ENCODE peak calls at places on chromosomes 7 and 10, in seven cellular contexts. C is A549; W is naive thymus-derived CD4-positive, alpha-beta T cell; K is CD4-positive, alpha-beta memory T cell; G is iPS DF 6.9; T is prostate gland; Z is SK-N-SH. O is an unnamed sample. For H3K4me1, the result is how much of the 10 kb centered on the place peaks cover.

GRCh38 chr10:88154596-88155250 is 291.3 kb downstream of the PTEN start:
- DNase-seq in Z (no peak), C (no peak), K (no peak), G (no peak), W (no peak), T (no peak), O (no peak)

GRCh38 chr10:21535494-21535818 is 1.4 kb downstream of the MLLT10 start:
- DNase-seq in K (no peak), Z (no peak), W (no peak), C (no peak), T (no peak), G (no peak), O (no peak)

GRCh38 chr10:90920986-90921643 is at the start of gene ANKRD1:
- DNase-seq in G (peak), W (no peak), Z (no peak), K (no peak), T (no peak), C (peak), O (no peak)

GRCh38 chr7:135964254-135964653 is 12.9 kb downstream of the MTPN start:
- DNase-seq in G (no peak), Z (no peak), C (no peak), W (no peak), K (no peak), T (no peak), O (no peak)

GRCh38 chr10:101829561-101830315 is 11.5 kb upstream of the OGA start:
- DNase-seq in G (peak), C (no peak), W (peak), Z (peak), T (peak), K (peak), O (peak)

GRCh38 chr10:115278294-115278693 is 185.1 kb downstream of the ATRNL1 start:
- DNase-seq in C (no peak), W (no peak), G (no peak), Z (no peak), K (no peak), T (no peak), O (no peak)

GRCh38 chr10:86372119-86372784 is 5.7 kb upstream of the GRID1 start:
- DNase-seq in W (peak), C (no peak), Z (no peak), T (no peak), G (no peak), K (no peak), O (no peak)

GRCh38 chr10:14220026-14220425 is 110.7 kb downstream of the FRMD4A start:
- DNase-seq in G (no peak), C (no peak), Z (no peak), W (no peak), T (no peak), K (no peak), O (no peak)

GRCh38 chr10:97713351-97713827 is at the start of gene MARVELD1:
- DNase-seq in T (peak), G (no peak), K (no peak), C (peak), Z (peak), W (peak), O (no peak)

GRCh38 chr10:4865945-4866661 is 40.1 kb downstream of the AKR1E2 start:
- DNase-seq in K (no peak), Z (no peak), T (no peak), W (no peak), G (no peak), C (no peak), O (no peak)
- H3K4me3 ChIP-seq in K (no peak), Z (no peak), T (no peak), W (no peak), G (no peak), C (no peak), O (no peak)

GRCh38 chr7:138898255-138898654 is 82.9 kb downstream of the KIAA1549 start:
- DNase-seq in T (no peak), C (no peak), K (peak), G (no peak), Z (no peak), W (no peak), O (peak)

GRCh38 chr7:138895700-138896099 is 85.5 kb downstream of the KIAA1549 start:
- DNase-seq in G (no peak), C (no peak), Z (no peak), K (no peak), W (no peak), T (no peak), O (no peak)

GRCh38 chr7:138904122-138904435 is 77.1 kb downstream of the KIAA1549 start:
- DNase-seq in W (no peak), K (no peak), G (no peak), C (no peak), T (no peak), Z (no peak), O (no peak)

GRCh38 chr7:138902156-138902555 is 79.0 kb downstream of the KIAA1549 start:
- DNase-seq in G (no peak), T (no peak), Z (no peak), C (no peak), K (no peak), W (no peak), O (no peak)

DNA sequence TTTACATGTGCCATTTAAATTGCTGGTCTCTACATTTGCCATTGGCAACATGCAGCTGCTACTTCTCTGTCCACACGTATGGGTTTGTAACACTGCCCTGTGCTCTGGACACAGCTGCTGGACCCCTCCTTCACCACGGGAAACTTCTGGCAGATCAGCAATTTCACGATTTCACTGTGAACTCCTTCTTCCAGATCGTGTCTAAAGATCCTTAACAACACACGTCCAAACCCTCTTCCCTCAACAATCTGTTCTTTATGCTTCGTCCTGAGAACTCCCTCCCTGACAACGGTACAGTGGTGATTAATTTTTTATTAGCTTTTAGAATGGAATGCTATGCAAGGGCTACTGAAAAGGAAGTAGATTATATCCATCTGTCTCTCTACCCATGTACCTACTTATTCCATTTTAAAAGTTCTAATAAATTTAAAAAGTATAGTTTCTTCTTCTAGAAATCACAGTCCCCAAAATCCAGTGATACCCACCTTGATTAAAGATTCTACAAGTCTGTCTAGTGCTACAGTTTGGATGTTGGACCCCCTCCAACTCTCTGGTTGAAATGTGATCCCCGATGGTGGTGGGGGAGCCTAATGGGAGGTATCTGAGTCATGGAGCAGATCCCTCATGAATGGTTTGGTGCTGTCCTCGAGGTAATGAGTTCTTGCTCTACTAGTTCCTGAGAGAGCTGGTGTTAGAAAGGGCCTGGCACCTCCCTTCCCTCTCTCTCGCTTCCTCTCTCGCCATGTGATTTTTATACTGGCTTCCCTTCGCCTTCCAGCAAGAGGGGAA is 81.0 kb downstream of the KIAA1549 start:
- DNase-seq in K (no peak), T (no peak), W (no peak), C (no peak), G (no peak), Z (no peak), O (no peak)
- H3K4me1 ChIP-seq in K (under half), T (under half), W (under half), C (under half), G (under half), Z (under half), O (under half)

GRCh38 chr10:784377-784758 is 94.9 kb upstream of the DIP2C start:
- DNase-seq in Z (no peak), G (no peak), W (no peak), K (no peak), T (no peak), C (no peak), O (no peak)
- H3K4me3 ChIP-seq in Z (peak), G (peak), W (no peak), K (no peak), T (peak), C (peak), O (no peak)

GRCh38 chr10:35129185-35129674 is 2.6 kb downstream of the CREM start:
- DNase-seq in K (no peak), Z (no peak), T (no peak), G (no peak), W (no peak), C (no peak), O (no peak)
- H3K4me1 ChIP-seq in K (half or more), Z (under half), T (under half), G (under half), W (under half), C (under half), O (under half)

GRCh38 chr10:124523301-124523871 is 61.8 kb downstream of the LHPP start:
- DNase-seq in K (no peak), W (no peak), Z (no peak), G (no peak), T (no peak), C (no peak), O (no peak)

GRCh38 chr10:124523886-124524285 is 62.3 kb downstream of the LHPP start:
- DNase-seq in Z (no peak), C (no peak), T (no peak), G (no peak), K (no peak), W (no peak), O (no peak)

GRCh38 chr10:124521429-124521871 is 59.8 kb downstream of the LHPP start:
- DNase-seq in K (no peak), G (no peak), T (no peak), C (no peak), Z (no peak), W (no peak), O (no peak)

GRCh38 chr10:124522131-124522902 is 60.7 kb downstream of the LHPP start:
- DNase-seq in K (no peak), C (no peak), W (no peak), Z (no peak), G (no peak), T (no peak), O (no peak)

DNA sequence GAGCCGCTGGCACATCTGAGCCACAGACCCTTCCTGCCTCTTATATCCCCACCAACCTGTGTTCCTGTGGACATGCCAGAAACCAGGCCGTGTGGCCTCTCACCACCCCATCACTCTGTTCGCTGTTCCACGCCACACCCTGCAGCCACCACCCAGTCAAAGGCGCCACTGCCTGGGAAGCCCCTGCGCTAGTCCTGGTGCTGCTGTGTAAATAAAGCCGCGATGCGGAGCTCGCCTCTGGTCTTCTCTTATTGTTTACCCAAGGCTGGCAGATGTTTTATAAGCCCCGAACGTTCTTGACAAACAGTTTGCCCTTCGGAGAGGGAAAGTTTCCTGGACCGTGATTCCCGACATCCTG is 61.3 kb downstream of the LHPP start:
- DNase-seq in G (no peak), K (no peak), W (no peak), Z (no peak), C (peak), T (no peak), O (no peak)
- H3K4me3 ChIP-seq in G (no peak), K (no peak), W (no peak), Z (no peak), C (peak), T (no peak), O (no peak)

GRCh38 chr7:95338832-95339231 is 14.5 kb upstream of the PON1 start:
- DNase-seq in C (no peak), W (no peak), Z (no peak), T (no peak), K (no peak), G (no peak), O (no peak)
- H3K4me1 ChIP-seq in C (under half), W (under half), Z (under half), T (under half), K (under half), G (under half), O (under half)

DNA sequence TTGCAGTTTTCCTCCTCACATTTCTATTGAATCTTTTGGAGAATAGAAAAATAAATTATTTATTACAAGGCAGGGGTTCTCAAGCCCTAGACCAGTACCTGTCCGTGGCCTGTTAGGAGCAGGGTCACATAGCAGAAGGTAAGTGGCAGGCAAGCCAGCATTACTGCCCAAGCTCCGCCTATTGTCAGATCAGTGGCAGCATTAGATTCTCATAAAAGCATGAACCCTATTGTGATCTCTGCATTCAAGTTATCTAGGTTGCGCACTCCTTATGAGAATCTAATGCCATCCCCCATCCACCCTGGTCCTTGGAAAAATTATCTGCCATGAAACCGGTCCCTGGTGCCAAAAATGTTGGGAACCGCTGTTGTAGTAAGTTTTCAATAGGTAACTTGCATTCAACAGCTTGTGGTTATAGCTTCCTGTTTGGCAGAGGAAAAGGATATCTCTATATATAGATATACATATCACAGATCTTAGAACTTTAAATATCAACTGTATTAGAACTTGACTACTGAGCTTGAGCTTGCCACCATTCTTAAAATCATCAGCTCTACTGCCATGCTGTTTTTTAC is 165.1 kb downstream of the AHR start:
- DNase-seq in K (peak), G (no peak), Z (no peak), C (no peak), W (no peak), T (no peak), O (peak)
- H3K4me3 ChIP-seq in K (no peak), G (no peak), Z (no peak), C (no peak), W (peak), T (no peak), O (no peak)

O was measured in CD4-positive, CD25-positive, alpha-beta regulatory T cell.